ENCODE peak calls at places on chromosomes 16 and 17, in nine cellular contexts. S, B, N, A, H, C, U, Y and F are unnamed samples.

GRCh38 chr16:4064950-4065352 is 51.3 kb downstream of the ADCY9 start:
- DNase-seq in S (no peak), B (peak), N (no peak), A (no peak), H (no peak), C (no peak), U (no peak), Y (no peak), F (peak)

GRCh38 chr16:3792472-3793012 is 75.2 kb upstream of the TRAP1 start:
- DNase-seq in S (no peak), B (no peak), N (no peak), A (no peak), H (no peak), C (no peak), U (no peak), Y (no peak), F (no peak)

GRCh38 chr17:45942284-45942683 is 47.9 kb downstream of the MAPT start:
- DNase-seq in S (no peak), B (no peak), N (no peak), A (no peak), H (no peak), C (peak), U (no peak), Y (peak), F (no peak)

GRCh38 chr16:3754304-3754703 is 37.0 kb upstream of the TRAP1 start:
- DNase-seq in S (no peak), B (no peak), N (no peak), A (no peak), H (no peak), C (no peak), U (no peak), Y (peak), F (no peak)

GRCh38 chr17:53142890-53143289 is 679.8 kb upstream of the KIF2B start:
- DNase-seq in S (no peak), B (peak), N (no peak), A (no peak), H (no peak), C (no peak), U (no peak), Y (no peak), F (no peak)

GRCh38 chr17:39628655-39629493 is 2.1 kb downstream of the PPP1R1B start:
- DNase-seq in S (no peak), B (no peak), N (no peak), A (no peak), H (peak), C (no peak), U (peak), Y (no peak), F (no peak)

GRCh38 chr17:60630352-60630751 is 30.4 kb downstream of the PPM1D start:
- DNase-seq in S (no peak), B (no peak), N (no peak), A (no peak), H (no peak), C (peak), U (no peak), Y (no peak), F (no peak)

GRCh38 chr16:67429799-67430503 is 970 bp upstream of the HSD11B2 start:
- DNase-seq in S (no peak), B (no peak), N (no peak), A (no peak), H (no peak), C (no peak), U (no peak), Y (no peak), F (no peak)

GRCh38 chr16:79784007-79784406 is 183.5 kb upstream of the MAF start:
- DNase-seq in S (no peak), B (no peak), N (no peak), A (no peak), H (no peak), C (no peak), U (no peak), Y (no peak), F (no peak)

GRCh38 chr16:23575834-23576233 is 18.3 kb downstream of the UBFD1 start:
- DNase-seq in S (no peak), B (no peak), N (no peak), A (no peak), H (no peak), C (no peak), U (no peak), Y (peak), F (no peak)

GRCh38 chr16:79698341-79698753 is 97.8 kb upstream of the MAF start:
- DNase-seq in S (no peak), B (no peak), N (no peak), A (no peak), H (no peak), C (no peak), U (no peak), Y (no peak), F (no peak)

GRCh38 chr16:53509906-53510703 is 7.1 kb upstream of the AKTIP start:
- DNase-seq in S (peak), B (peak), N (no peak), A (peak), H (peak), C (peak), U (peak), Y (peak), F (peak)

GRCh38 chr16:58411736-58412614 is 19.7 kb downstream of the GINS3 start:
- DNase-seq in S (no peak), B (no peak), N (no peak), A (no peak), H (no peak), C (no peak), U (no peak), Y (no peak), F (no peak)

GRCh38 chr16:13036600-13036999 is 135.2 kb downstream of the SHISA9 start:
- DNase-seq in S (peak), B (peak), N (no peak), A (no peak), H (no peak), C (peak), U (peak), Y (peak), F (peak)

GRCh38 chr17:43213545-43213944 is 1.9 kb downstream of the TMEM106A start:
- DNase-seq in S (no peak), B (no peak), N (no peak), A (no peak), H (no peak), C (peak), U (peak), Y (peak), F (no peak)

GRCh38 chr17:9360610-9361571 is 214.7 kb downstream of the STX8 start:
- DNase-seq in S (no peak), B (no peak), N (no peak), A (no peak), H (no peak), C (peak), U (no peak), Y (peak), F (no peak)

GRCh38 chr17:58541249-58541648 is 26.8 kb upstream of the MTMR4 start:
- DNase-seq in S (no peak), B (peak), N (no peak), A (no peak), H (no peak), C (no peak), U (no peak), Y (peak), F (no peak)

GRCh38 chr16:59632266-59632855 is 898.2 kb upstream of the GOT2 start:
- DNase-seq in S (no peak), B (no peak), N (no peak), A (no peak), H (no peak), C (no peak), U (no peak), Y (peak), F (no peak)

GRCh38 chr16:58366247-58367031 is 25.8 kb upstream of the GINS3 start:
- DNase-seq in S (no peak), B (no peak), N (no peak), A (no peak), H (no peak), C (no peak), U (no peak), Y (peak), F (no peak)

GRCh38 chr16:70576431-70577255 is 53.0 kb downstream of the SF3B3 start:
- DNase-seq in S (no peak), B (peak), N (no peak), A (no peak), H (no peak), C (no peak), U (peak), Y (peak), F (no peak)

GRCh38 chr17:65061621-65062020 is 5.1 kb upstream of the GNA13 start:
- DNase-seq in S (no peak), B (no peak), N (no peak), A (no peak), H (no peak), C (no peak), U (no peak), Y (no peak), F (no peak)

GRCh38 chr16:83392743-83393142 is 415.0 kb upstream of the HSBP1 start:
- DNase-seq in S (no peak), B (no peak), N (no peak), A (no peak), H (no peak), C (no peak), U (no peak), Y (no peak), F (no peak)
- H3K27ac ChIP-seq in S (no peak), B (no peak), N (no peak), A (no peak), H (no peak), C (no peak), U (no peak), Y (no peak), F (no peak)

DNA sequence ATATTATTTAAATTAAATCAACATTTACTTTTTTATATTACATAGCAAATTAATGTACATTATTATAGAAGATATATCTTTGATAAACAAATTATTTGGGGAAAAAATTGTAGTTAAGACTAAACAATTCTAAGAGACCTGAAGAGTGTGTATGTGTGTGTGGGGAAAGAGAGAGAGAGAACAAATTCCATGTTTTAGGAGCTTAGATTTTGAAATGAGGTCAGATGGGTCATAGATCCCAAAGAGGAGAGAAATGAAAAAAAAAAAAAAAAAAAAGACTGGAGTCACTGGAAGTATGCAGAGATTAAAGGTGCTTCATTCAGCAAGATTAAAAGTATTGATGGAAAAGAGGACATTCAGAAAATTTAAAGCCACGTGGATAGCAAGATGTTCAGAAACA is 206.8 kb downstream of the CNTNAP4 start:
- DNase-seq in S (no peak), B (no peak), N (no peak), A (no peak), H (no peak), C (no peak), U (no peak), Y (no peak), F (no peak)
- H3K4me3 ChIP-seq in S (no peak), B (no peak), N (no peak), A (no peak), H (no peak), C (no peak), U (no peak), Y (no peak), F (no peak)

DNA sequence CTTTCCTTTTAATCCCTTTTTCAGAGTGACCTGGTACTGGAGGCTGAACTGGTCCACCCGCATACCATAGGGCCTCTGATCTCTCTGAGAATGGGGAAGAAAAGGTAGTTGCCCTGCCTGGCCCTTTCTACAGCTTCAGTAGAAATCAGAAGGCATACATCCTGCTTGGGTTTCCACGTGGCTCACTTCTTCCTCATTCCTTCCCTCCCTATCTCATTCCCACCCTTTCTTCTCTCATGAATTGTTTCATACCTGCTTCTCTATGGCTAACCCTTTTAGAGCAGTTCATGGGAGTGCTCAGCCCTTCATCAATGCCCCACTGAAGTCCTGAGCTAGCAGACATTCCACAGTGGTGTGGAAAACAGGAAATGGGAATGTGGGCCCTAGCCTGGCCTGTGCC is 28.9 kb downstream of the TRIM16 start:
- DNase-seq in S (no peak), B (no peak), N (no peak), A (no peak), H (no peak), C (no peak), U (no peak), Y (no peak), F (no peak)
- H3K27ac ChIP-seq in S (no peak), B (no peak), N (no peak), A (no peak), H (no peak), C (no peak), U (no peak), Y (no peak), F (no peak)

GRCh38 chr16:1258906-1259759 is 3.3 kb downstream of the TPSD1 start:
- DNase-seq in S (no peak), B (no peak), N (no peak), A (no peak), H (no peak), C (no peak), U (no peak), Y (no peak), F (no peak)
- H3K4me3 ChIP-seq in S (no peak), B (peak), N (peak), A (peak), H (no peak), C (no peak), U (no peak), Y (no peak), F (peak)

GRCh38 chr17:75900691-75901533 is 3.8 kb downstream of the MRPL38 start:
- DNase-seq in S (no peak), B (no peak), N (no peak), A (no peak), H (peak), C (no peak), U (no peak), Y (no peak), F (no peak)

GRCh38 chr17:75901727-75902126 is 3.0 kb downstream of the MRPL38 start:
- DNase-seq in S (no peak), B (no peak), N (no peak), A (no peak), H (no peak), C (no peak), U (no peak), Y (no peak), F (no peak)

GRCh38 chr17:75899767-75900468 is 3.2 kb upstream of the TRIM65 start:
- DNase-seq in S (no peak), B (no peak), N (no peak), A (no peak), H (peak), C (no peak), U (no peak), Y (no peak), F (no peak)

GRCh38 chr17:75904749-75905521 is at the start of gene MRPL38:
- DNase-seq in S (peak), B (peak), N (peak), A (peak), H (peak), C (peak), U (peak), Y (peak), F (peak)

DNA sequence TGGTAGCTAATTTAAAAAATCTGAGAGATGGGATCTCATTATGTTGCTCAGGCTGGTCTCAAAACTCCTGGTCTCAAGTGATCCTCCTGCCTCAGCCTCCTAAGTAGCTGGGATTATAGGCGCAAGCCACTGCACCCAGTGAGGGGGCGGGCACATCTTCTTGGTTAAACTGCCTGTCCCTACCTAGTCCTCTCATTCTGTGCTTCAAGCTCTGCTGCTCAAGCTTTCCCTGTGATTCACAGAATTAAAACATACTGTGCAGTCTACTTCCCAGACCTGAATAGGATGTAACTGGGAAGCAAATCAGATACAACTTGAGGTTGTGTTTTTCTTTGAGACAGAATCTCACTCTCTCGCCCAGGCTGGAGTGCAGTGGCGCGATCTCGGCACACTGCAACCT is 2.3 kb downstream of the MRPL38 start:
- DNase-seq in S (no peak), B (no peak), N (no peak), A (no peak), H (no peak), C (no peak), U (no peak), Y (no peak), F (no peak)
- H3K27ac ChIP-seq in S (no peak), B (no peak), N (no peak), A (no peak), H (no peak), C (no peak), U (no peak), Y (no peak), F (no peak)

DNA sequence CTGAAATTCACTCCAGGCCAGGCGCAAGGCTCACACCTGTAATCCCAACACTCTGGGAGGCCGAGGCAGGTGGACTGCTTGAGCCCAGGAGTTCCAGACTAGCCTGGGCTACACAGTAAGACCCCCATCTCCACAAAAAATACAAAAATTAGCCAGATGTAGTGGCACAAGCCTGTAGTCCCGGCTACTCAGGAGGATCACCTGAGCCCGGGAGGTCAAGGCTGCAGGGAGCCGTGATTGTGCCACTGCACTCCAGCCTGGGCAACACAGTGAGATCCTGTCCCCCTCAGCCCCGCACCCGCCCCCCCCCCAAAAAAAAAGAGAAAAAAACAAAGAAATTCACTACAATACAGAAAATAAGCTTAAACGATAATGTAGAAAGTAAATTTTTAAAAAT is 31.5 kb downstream of the MBTPS1 start:
- DNase-seq in S (no peak), B (no peak), N (no peak), A (no peak), H (no peak), C (no peak), U (no peak), Y (no peak), F (no peak)
- H3K4me3 ChIP-seq in S (no peak), B (no peak), N (no peak), A (no peak), H (no peak), C (no peak), U (no peak), Y (no peak), F (no peak)

GRCh38 chr16:46712911-46713310 is 23.5 kb downstream of the ORC6 start:
- DNase-seq in S (no peak), B (no peak), N (no peak), A (no peak), H (no peak), C (no peak), U (no peak), Y (no peak), F (no peak)
- H3K27ac ChIP-seq in S (no peak), B (no peak), N (no peak), A (no peak), H (no peak), C (no peak), U (no peak), Y (no peak), F (no peak)

DNA sequence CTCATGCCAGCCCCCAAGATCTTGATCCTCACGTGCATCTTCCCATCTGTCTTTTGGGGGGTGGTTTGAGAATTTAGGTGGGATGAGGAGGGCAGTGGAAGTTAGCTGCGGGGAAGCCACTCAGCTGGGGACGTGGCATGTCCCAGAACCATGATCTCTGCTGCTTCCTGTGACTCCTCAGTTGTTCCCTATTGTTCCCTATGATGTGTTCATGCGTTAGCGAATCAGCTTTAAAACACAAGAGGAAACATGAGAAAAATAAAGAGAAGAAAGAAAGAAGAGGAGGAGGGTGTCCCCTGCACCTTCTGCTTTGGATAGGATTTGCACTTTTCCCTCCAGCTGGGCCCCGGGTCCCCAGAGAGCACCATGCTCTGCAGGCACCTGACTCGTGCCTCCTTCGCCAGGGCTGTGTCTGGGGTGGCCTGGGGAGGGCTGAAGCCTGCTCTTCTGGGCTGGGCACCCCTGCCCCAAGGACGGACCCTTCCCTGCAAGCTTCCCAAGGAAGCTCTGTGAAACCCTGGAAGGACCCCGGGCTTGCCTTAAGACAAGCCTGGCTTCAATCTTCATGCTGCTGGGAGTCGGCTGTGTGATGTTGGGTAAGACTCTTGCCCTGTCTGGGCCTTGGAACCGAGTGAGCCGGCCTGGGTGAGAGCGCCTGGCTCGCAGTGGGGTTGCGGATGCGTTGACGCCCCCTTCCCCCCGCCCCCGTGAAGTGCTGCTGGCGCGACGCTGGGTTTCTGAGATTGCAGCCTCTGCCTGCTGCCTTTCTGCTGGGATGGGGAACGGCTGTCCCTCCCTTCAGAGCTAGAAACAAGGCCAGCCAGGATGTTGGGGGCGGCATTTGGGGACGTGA is 62.8 kb upstream of the CIBAR2 start:
- DNase-seq in S (no peak), B (no peak), N (no peak), A (no peak), H (no peak), C (no peak), U (no peak), Y (peak), F (no peak)
- H3K4me3 ChIP-seq in S (no peak), B (no peak), N (no peak), A (no peak), H (no peak), C (no peak), U (no peak), Y (peak), F (no peak)

GRCh38 chr17:81489012-81489968 is 23.3 kb downstream of the ACTG1 start:
- DNase-seq in S (no peak), B (no peak), N (no peak), A (no peak), H (no peak), C (no peak), U (no peak), Y (no peak), F (no peak)
- H3K27ac ChIP-seq in S (no peak), B (no peak), N (no peak), A (no peak), H (no peak), C (no peak), U (no peak), Y (no peak), F (no peak)

GRCh38 chr16:56684256-56684925 is 2.1 kb downstream of the MT1X start:
- DNase-seq in S (no peak), B (no peak), N (no peak), A (no peak), H (no peak), C (peak), U (no peak), Y (no peak), F (no peak)

GRCh38 chr16:56682703-56683397 is 580 bp downstream of the MT1X start:
- DNase-seq in S (no peak), B (no peak), N (no peak), A (no peak), H (no peak), C (no peak), U (no peak), Y (peak), F (no peak)

GRCh38 chr16:56684926-56685590 is 2.8 kb downstream of the MT1X start:
- DNase-seq in S (no peak), B (no peak), N (no peak), A (no peak), H (no peak), C (no peak), U (no peak), Y (no peak), F (no peak)

GRCh38 chr16:56681939-56682702 is at the start of gene MT1X:
- DNase-seq in S (peak), B (peak), N (no peak), A (peak), H (peak), C (peak), U (peak), Y (peak), F (peak)

GRCh38 chr16:56683424-56684162 is 1.3 kb downstream of the MT1X start:
- DNase-seq in S (no peak), B (no peak), N (no peak), A (no peak), H (no peak), C (no peak), U (no peak), Y (no peak), F (no peak)
- H3K4me3 ChIP-seq in S (peak), B (no peak), N (no peak), A (peak), H (peak), C (peak), U (no peak), Y (peak), F (peak)